ENCODE peak calls at places on chromosomes 11 and 22, in ten cellular contexts. One of them, this sample, is unnamed.

GRCh38 chr11:1573077-1573846 is 1.2 kb upstream of the DUSP8 start:
- DNase-seq in ACHN: no peak
- DNase-seq in NCI-H774: peak
- DNase-seq in H4: no peak
- DNase-seq in stomach: peak
- DNase-seq in KBM-7: no peak
- DNase-seq in Caco-2: no peak
- DNase-seq in WERI-Rb-1: no peak
- DNase-seq in activated T-cell treated with anti-CD3 and anti-CD28 coated beads for 1 hour: no peak
- DNase-seq in brain microvascular endothelial cell: no peak
- DNase-seq in this sample: no peak

GRCh38 chr11:61138940-61139339 is 22.3 kb downstream of the VPS37C start:
- DNase-seq in ACHN: no peak
- DNase-seq in NCI-H774: no peak
- DNase-seq in H4: no peak
- DNase-seq in stomach: no peak
- DNase-seq in KBM-7: no peak
- DNase-seq in Caco-2: no peak
- DNase-seq in WERI-Rb-1: no peak
- DNase-seq in activated T-cell treated with anti-CD3 and anti-CD28 coated beads for 1 hour: no peak
- DNase-seq in brain microvascular endothelial cell: peak
- DNase-seq in this sample: peak

GRCh38 chr11:61685611-61685955 is 5.4 kb downstream of the DAGLA start:
- DNase-seq in ACHN: no peak
- DNase-seq in NCI-H774: no peak
- DNase-seq in H4: no peak
- DNase-seq in stomach: no peak
- DNase-seq in KBM-7: no peak
- DNase-seq in Caco-2: no peak
- DNase-seq in WERI-Rb-1: no peak
- DNase-seq in activated T-cell treated with anti-CD3 and anti-CD28 coated beads for 1 hour: no peak
- DNase-seq in brain microvascular endothelial cell: no peak
- DNase-seq in this sample: no peak

GRCh38 chr11:39990413-39990812 is 1469.0 kb downstream of the LRRC4C start:
- DNase-seq in ACHN: no peak
- DNase-seq in NCI-H774: no peak
- DNase-seq in H4: no peak
- DNase-seq in stomach: no peak
- DNase-seq in KBM-7: no peak
- DNase-seq in Caco-2: peak
- DNase-seq in WERI-Rb-1: no peak
- DNase-seq in activated T-cell treated with anti-CD3 and anti-CD28 coated beads for 1 hour: no peak
- DNase-seq in brain microvascular endothelial cell: no peak
- DNase-seq in this sample: no peak

GRCh38 chr11:6251120-6251733 is 8.4 kb upstream of the CCKBR start:
- DNase-seq in ACHN: peak
- DNase-seq in NCI-H774: no peak
- DNase-seq in H4: peak
- DNase-seq in stomach: peak
- DNase-seq in KBM-7: peak
- DNase-seq in Caco-2: peak
- DNase-seq in WERI-Rb-1: peak
- DNase-seq in activated T-cell treated with anti-CD3 and anti-CD28 coated beads for 1 hour: peak
- DNase-seq in brain microvascular endothelial cell: peak
- DNase-seq in this sample: no peak

GRCh38 chr11:14202263-14203173 is 156.5 kb downstream of the RRAS2 start:
- DNase-seq in ACHN: no peak
- DNase-seq in NCI-H774: no peak
- DNase-seq in H4: no peak
- DNase-seq in stomach: no peak
- DNase-seq in KBM-7: no peak
- DNase-seq in Caco-2: no peak
- DNase-seq in WERI-Rb-1: no peak
- DNase-seq in activated T-cell treated with anti-CD3 and anti-CD28 coated beads for 1 hour: no peak
- DNase-seq in brain microvascular endothelial cell: no peak
- DNase-seq in this sample: no peak

GRCh38 chr22:48301421-48301820 is 1526.3 kb downstream of the BRD1 start:
- DNase-seq in ACHN: no peak
- DNase-seq in NCI-H774: no peak
- DNase-seq in H4: no peak
- DNase-seq in stomach: no peak
- DNase-seq in KBM-7: no peak
- DNase-seq in Caco-2: no peak
- DNase-seq in WERI-Rb-1: no peak
- DNase-seq in activated T-cell treated with anti-CD3 and anti-CD28 coated beads for 1 hour: no peak
- DNase-seq in brain microvascular endothelial cell: no peak
- DNase-seq in this sample: no peak

GRCh38 chr22:35539910-35540599 is 576 bp upstream of the RASD2 start:
- DNase-seq in ACHN: peak
- DNase-seq in NCI-H774: peak
- DNase-seq in H4: no peak
- DNase-seq in stomach: peak
- DNase-seq in KBM-7: no peak
- DNase-seq in Caco-2: peak
- DNase-seq in WERI-Rb-1: peak
- DNase-seq in activated T-cell treated with anti-CD3 and anti-CD28 coated beads for 1 hour: peak
- DNase-seq in brain microvascular endothelial cell: no peak
- DNase-seq in this sample: no peak

GRCh38 chr22:46290843-46291785 is 5.6 kb upstream of the GTSE1 start:
- DNase-seq in ACHN: no peak
- DNase-seq in NCI-H774: no peak
- DNase-seq in H4: no peak
- DNase-seq in stomach: no peak
- DNase-seq in KBM-7: no peak
- DNase-seq in Caco-2: no peak
- DNase-seq in WERI-Rb-1: no peak
- DNase-seq in activated T-cell treated with anti-CD3 and anti-CD28 coated beads for 1 hour: no peak
- DNase-seq in brain microvascular endothelial cell: no peak
- DNase-seq in this sample: no peak

GRCh38 chr22:26671317-26672059 is 14.1 kb downstream of the MIAT start:
- DNase-seq in ACHN: peak
- DNase-seq in NCI-H774: no peak
- DNase-seq in H4: no peak
- DNase-seq in stomach: peak
- DNase-seq in KBM-7: peak
- DNase-seq in Caco-2: no peak
- DNase-seq in WERI-Rb-1: no peak
- DNase-seq in activated T-cell treated with anti-CD3 and anti-CD28 coated beads for 1 hour: peak
- DNase-seq in brain microvascular endothelial cell: no peak
- DNase-seq in this sample: no peak

GRCh38 chr22:43236401-43237166 is 49.6 kb upstream of the TTLL12 start:
- DNase-seq in ACHN: no peak
- DNase-seq in NCI-H774: no peak
- DNase-seq in H4: no peak
- DNase-seq in stomach: peak
- DNase-seq in KBM-7: no peak
- DNase-seq in Caco-2: no peak
- DNase-seq in WERI-Rb-1: no peak
- DNase-seq in activated T-cell treated with anti-CD3 and anti-CD28 coated beads for 1 hour: no peak
- DNase-seq in brain microvascular endothelial cell: no peak
- DNase-seq in this sample: no peak

GRCh38 chr22:29071261-29072045 is 1.4 kb upstream of the KREMEN1 start:
- DNase-seq in ACHN: no peak
- DNase-seq in NCI-H774: peak
- DNase-seq in H4: no peak
- DNase-seq in stomach: peak
- DNase-seq in KBM-7: no peak
- DNase-seq in Caco-2: peak
- DNase-seq in WERI-Rb-1: no peak
- DNase-seq in activated T-cell treated with anti-CD3 and anti-CD28 coated beads for 1 hour: no peak
- DNase-seq in brain microvascular endothelial cell: no peak
- DNase-seq in this sample: no peak